ENCODE peak calls at places on chromosomes 1 and 21, in nine cellular contexts. One of them, this sample, is unnamed.

GRCh38 chr1:172154571-172154970 is 265.9 kb upstream of the C1orf105 start:
- DNase-seq in omental fat pad: no peak
- DNase-seq in CD4-positive, alpha-beta T cell: no peak
- DNase-seq in lower lobe of right lung: no peak
- DNase-seq in H1: no peak
- DNase-seq in neural crest cell: no peak
- DNase-seq in AG09319: no peak
- DNase-seq in endothelial cell: no peak
- DNase-seq in fibroblast of pulmonary artery: peak; percentile 84
- DNase-seq in this sample: no peak

GRCh38 chr1:151641229-151641628 is 29.4 kb downstream of the SNX27 start:
- DNase-seq in omental fat pad: no peak
- DNase-seq in CD4-positive, alpha-beta T cell: no peak
- DNase-seq in lower lobe of right lung: no peak
- DNase-seq in H1: no peak
- DNase-seq in neural crest cell: no peak
- DNase-seq in AG09319: no peak
- DNase-seq in endothelial cell: no peak
- DNase-seq in fibroblast of pulmonary artery: no peak
- DNase-seq in this sample: no peak

GRCh38 chr1:34162852-34163766 is 1.9 kb downstream of the CSMD2 start:
- DNase-seq in omental fat pad: peak; percentile 27
- DNase-seq in CD4-positive, alpha-beta T cell: no peak
- DNase-seq in lower lobe of right lung: peak; percentile 75
- DNase-seq in H1: peak; percentile 87
- DNase-seq in neural crest cell: peak; percentile 45
- DNase-seq in AG09319: peak; percentile 82
- DNase-seq in endothelial cell: peak; percentile 83
- DNase-seq in fibroblast of pulmonary artery: peak; percentile 53
- DNase-seq in this sample: peak; percentile 61

GRCh38 chr1:235918032-235918431 is 51.3 kb upstream of the LYST start:
- DNase-seq in omental fat pad: no peak
- DNase-seq in CD4-positive, alpha-beta T cell: no peak
- DNase-seq in lower lobe of right lung: no peak
- DNase-seq in H1: no peak
- DNase-seq in neural crest cell: no peak
- DNase-seq in AG09319: no peak
- DNase-seq in endothelial cell: no peak
- DNase-seq in fibroblast of pulmonary artery: no peak
- DNase-seq in this sample: no peak

GRCh38 chr21:46093668-46094400 is 4.1 kb upstream of the COL6A2 start:
- DNase-seq in omental fat pad: peak; percentile 13
- DNase-seq in CD4-positive, alpha-beta T cell: no peak
- DNase-seq in lower lobe of right lung: no peak
- DNase-seq in H1: peak; percentile 44
- DNase-seq in neural crest cell: no peak
- DNase-seq in AG09319: no peak
- DNase-seq in endothelial cell: no peak
- DNase-seq in fibroblast of pulmonary artery: no peak
- DNase-seq in this sample: no peak

GRCh38 chr1:7438921-7439655 is 332.0 kb upstream of the VAMP3 start:
- DNase-seq in omental fat pad: no peak
- DNase-seq in CD4-positive, alpha-beta T cell: no peak
- DNase-seq in lower lobe of right lung: no peak
- DNase-seq in H1: no peak
- DNase-seq in neural crest cell: no peak
- DNase-seq in AG09319: no peak
- DNase-seq in endothelial cell: no peak
- DNase-seq in fibroblast of pulmonary artery: no peak
- DNase-seq in this sample: no peak

GRCh38 chr1:25520446-25521061 is 22.9 kb upstream of the LDLRAP1 start:
- DNase-seq in omental fat pad: peak; percentile 59
- DNase-seq in CD4-positive, alpha-beta T cell: peak; percentile 79
- DNase-seq in lower lobe of right lung: no peak
- DNase-seq in H1: peak; percentile 77
- DNase-seq in neural crest cell: peak; percentile 60
- DNase-seq in AG09319: peak; percentile 32
- DNase-seq in endothelial cell: peak; percentile 61
- DNase-seq in fibroblast of pulmonary artery: peak; percentile 81
- DNase-seq in this sample: no peak

GRCh38 chr1:247360116-247360898 is 28.6 kb upstream of the ZNF496 start:
- DNase-seq in omental fat pad: no peak
- DNase-seq in CD4-positive, alpha-beta T cell: no peak
- DNase-seq in lower lobe of right lung: peak; percentile 64
- DNase-seq in H1: no peak
- DNase-seq in neural crest cell: no peak
- DNase-seq in AG09319: no peak
- DNase-seq in endothelial cell: no peak
- DNase-seq in fibroblast of pulmonary artery: no peak
- DNase-seq in this sample: no peak

GRCh38 chr1:53614231-53615021 is 124.5 kb downstream of the GLIS1 start:
- DNase-seq in omental fat pad: no peak
- DNase-seq in CD4-positive, alpha-beta T cell: no peak
- DNase-seq in lower lobe of right lung: peak; percentile 38
- DNase-seq in H1: no peak
- DNase-seq in neural crest cell: no peak
- DNase-seq in AG09319: no peak
- DNase-seq in endothelial cell: no peak
- DNase-seq in fibroblast of pulmonary artery: no peak
- DNase-seq in this sample: no peak

GRCh38 chr21:37631319-37632117 is 264.9 kb downstream of the DYRK1A start:
- DNase-seq in omental fat pad: no peak
- DNase-seq in CD4-positive, alpha-beta T cell: no peak
- DNase-seq in lower lobe of right lung: no peak
- DNase-seq in H1: peak; percentile 58
- DNase-seq in neural crest cell: no peak
- DNase-seq in AG09319: no peak
- DNase-seq in endothelial cell: no peak
- DNase-seq in fibroblast of pulmonary artery: peak; percentile 16
- DNase-seq in this sample: no peak

GRCh38 chr21:31117046-31117916 is 79.0 kb upstream of the KRTAP19-8 start:
- DNase-seq in omental fat pad: no peak
- DNase-seq in CD4-positive, alpha-beta T cell: no peak
- DNase-seq in lower lobe of right lung: no peak
- DNase-seq in H1: no peak
- DNase-seq in neural crest cell: no peak
- DNase-seq in AG09319: no peak
- DNase-seq in endothelial cell: no peak
- DNase-seq in fibroblast of pulmonary artery: peak; percentile 71
- DNase-seq in this sample: no peak

GRCh38 chr1:91653183-91653582 is 152.5 kb downstream of the CDC7 start:
- DNase-seq in omental fat pad: no peak
- DNase-seq in CD4-positive, alpha-beta T cell: no peak
- DNase-seq in lower lobe of right lung: no peak
- DNase-seq in H1: no peak
- DNase-seq in neural crest cell: no peak
- DNase-seq in AG09319: no peak
- DNase-seq in endothelial cell: no peak
- DNase-seq in fibroblast of pulmonary artery: no peak
- DNase-seq in this sample: no peak

GRCh38 chr1:31627301-31627929 is 9.9 kb downstream of the HCRTR1 start:
- DNase-seq in omental fat pad: no peak
- DNase-seq in CD4-positive, alpha-beta T cell: no peak
- DNase-seq in lower lobe of right lung: peak; percentile 85
- DNase-seq in H1: no peak
- DNase-seq in neural crest cell: no peak
- DNase-seq in AG09319: no peak
- DNase-seq in endothelial cell: no peak
- DNase-seq in fibroblast of pulmonary artery: no peak
- DNase-seq in this sample: no peak

GRCh38 chr1:38958967-38959366 is 17.3 kb upstream of the RHBDL2 start:
- DNase-seq in omental fat pad: no peak
- DNase-seq in CD4-positive, alpha-beta T cell: no peak
- DNase-seq in lower lobe of right lung: no peak
- DNase-seq in H1: no peak
- DNase-seq in neural crest cell: no peak
- DNase-seq in AG09319: no peak
- DNase-seq in endothelial cell: no peak
- DNase-seq in fibroblast of pulmonary artery: peak; percentile 56
- DNase-seq in this sample: no peak

GRCh38 chr1:69157046-69157756 is 410.5 kb upstream of the LRRC7 start:
- DNase-seq in omental fat pad: no peak
- DNase-seq in CD4-positive, alpha-beta T cell: no peak
- DNase-seq in lower lobe of right lung: no peak
- DNase-seq in H1: no peak
- DNase-seq in neural crest cell: no peak
- DNase-seq in AG09319: no peak
- DNase-seq in endothelial cell: no peak
- DNase-seq in fibroblast of pulmonary artery: no peak
- DNase-seq in this sample: no peak
- TF ChIP-seq CTCF in omental fat pad: no peak
- TF ChIP-seq CTCF in CD4-positive, alpha-beta T cell: no peak
- TF ChIP-seq CTCF in lower lobe of right lung: no peak
- TF ChIP-seq CTCF in H1: peak; percentile 28
- TF ChIP-seq CTCF in neural crest cell: no peak
- TF ChIP-seq CTCF in AG09319: no peak
- TF ChIP-seq CTCF in endothelial cell: no peak
- TF ChIP-seq CTCF in fibroblast of pulmonary artery: no peak
- TF ChIP-seq CTCF in this sample: no peak

GRCh38 chr1:58841455-58841854 is 57.6 kb upstream of the JUN start:
- DNase-seq in omental fat pad: no peak
- DNase-seq in CD4-positive, alpha-beta T cell: no peak
- DNase-seq in lower lobe of right lung: peak; percentile 53
- DNase-seq in H1: no peak
- DNase-seq in neural crest cell: no peak
- DNase-seq in AG09319: no peak
- DNase-seq in endothelial cell: no peak
- DNase-seq in fibroblast of pulmonary artery: no peak
- DNase-seq in this sample: no peak

GRCh38 chr1:58839871-58840835 is 56.3 kb upstream of the JUN start:
- DNase-seq in omental fat pad: no peak
- DNase-seq in CD4-positive, alpha-beta T cell: no peak
- DNase-seq in lower lobe of right lung: no peak
- DNase-seq in H1: no peak
- DNase-seq in neural crest cell: no peak
- DNase-seq in AG09319: peak; percentile 69
- DNase-seq in endothelial cell: no peak
- DNase-seq in fibroblast of pulmonary artery: peak; percentile 20
- DNase-seq in this sample: no peak

GRCh38 chr1:58839147-58839795 is 55.4 kb upstream of the JUN start:
- DNase-seq in omental fat pad: no peak
- DNase-seq in CD4-positive, alpha-beta T cell: no peak
- DNase-seq in lower lobe of right lung: no peak
- DNase-seq in H1: no peak
- DNase-seq in neural crest cell: no peak
- DNase-seq in AG09319: no peak
- DNase-seq in endothelial cell: no peak
- DNase-seq in fibroblast of pulmonary artery: no peak
- DNase-seq in this sample: no peak

GRCh38 chr1:58836396-58836795 is 52.5 kb upstream of the JUN start:
- DNase-seq in omental fat pad: no peak
- DNase-seq in CD4-positive, alpha-beta T cell: no peak
- DNase-seq in lower lobe of right lung: no peak
- DNase-seq in H1: no peak
- DNase-seq in neural crest cell: no peak
- DNase-seq in AG09319: no peak
- DNase-seq in endothelial cell: no peak
- DNase-seq in fibroblast of pulmonary artery: peak; percentile 52
- DNase-seq in this sample: no peak

GRCh38 chr1:58837886-58838285 is 54.0 kb upstream of the JUN start:
- DNase-seq in omental fat pad: no peak
- DNase-seq in CD4-positive, alpha-beta T cell: no peak
- DNase-seq in lower lobe of right lung: no peak
- DNase-seq in H1: no peak
- DNase-seq in neural crest cell: no peak
- DNase-seq in AG09319: no peak
- DNase-seq in endothelial cell: no peak
- DNase-seq in fibroblast of pulmonary artery: no peak
- DNase-seq in this sample: no peak
- TF ChIP-seq CTCF in omental fat pad: no peak
- TF ChIP-seq CTCF in CD4-positive, alpha-beta T cell: no peak
- TF ChIP-seq CTCF in lower lobe of right lung: no peak
- TF ChIP-seq CTCF in H1: no peak
- TF ChIP-seq CTCF in neural crest cell: no peak
- TF ChIP-seq CTCF in AG09319: no peak
- TF ChIP-seq CTCF in endothelial cell: no peak
- TF ChIP-seq CTCF in fibroblast of pulmonary artery: no peak
- TF ChIP-seq CTCF in this sample: no peak

GRCh38 chr1:169615803-169616202 is 14.1 kb downstream of the SELP start:
- DNase-seq in omental fat pad: no peak
- DNase-seq in CD4-positive, alpha-beta T cell: no peak
- DNase-seq in lower lobe of right lung: no peak
- DNase-seq in H1: no peak
- DNase-seq in neural crest cell: no peak
- DNase-seq in AG09319: no peak
- DNase-seq in endothelial cell: no peak
- DNase-seq in fibroblast of pulmonary artery: no peak
- DNase-seq in this sample: no peak

GRCh38 chr1:169604781-169605560 is 18.7 kb upstream of the F5 start:
- DNase-seq in omental fat pad: no peak
- DNase-seq in CD4-positive, alpha-beta T cell: peak; percentile 47
- DNase-seq in lower lobe of right lung: peak; percentile 80
- DNase-seq in H1: no peak
- DNase-seq in neural crest cell: no peak
- DNase-seq in AG09319: no peak
- DNase-seq in endothelial cell: no peak
- DNase-seq in fibroblast of pulmonary artery: no peak
- DNase-seq in this sample: no peak

GRCh38 chr1:169608231-169608630 is 21.7 kb downstream of the SELP start:
- DNase-seq in omental fat pad: no peak
- DNase-seq in CD4-positive, alpha-beta T cell: no peak
- DNase-seq in lower lobe of right lung: peak; percentile 41
- DNase-seq in H1: no peak
- DNase-seq in neural crest cell: no peak
- DNase-seq in AG09319: no peak
- DNase-seq in endothelial cell: no peak
- DNase-seq in fibroblast of pulmonary artery: no peak
- DNase-seq in this sample: no peak

GRCh38 chr1:169610858-169611257 is 19.1 kb downstream of the SELP start:
- DNase-seq in omental fat pad: no peak
- DNase-seq in CD4-positive, alpha-beta T cell: no peak
- DNase-seq in lower lobe of right lung: no peak
- DNase-seq in H1: no peak
- DNase-seq in neural crest cell: no peak
- DNase-seq in AG09319: no peak
- DNase-seq in endothelial cell: no peak
- DNase-seq in fibroblast of pulmonary artery: no peak
- DNase-seq in this sample: no peak

DNA sequence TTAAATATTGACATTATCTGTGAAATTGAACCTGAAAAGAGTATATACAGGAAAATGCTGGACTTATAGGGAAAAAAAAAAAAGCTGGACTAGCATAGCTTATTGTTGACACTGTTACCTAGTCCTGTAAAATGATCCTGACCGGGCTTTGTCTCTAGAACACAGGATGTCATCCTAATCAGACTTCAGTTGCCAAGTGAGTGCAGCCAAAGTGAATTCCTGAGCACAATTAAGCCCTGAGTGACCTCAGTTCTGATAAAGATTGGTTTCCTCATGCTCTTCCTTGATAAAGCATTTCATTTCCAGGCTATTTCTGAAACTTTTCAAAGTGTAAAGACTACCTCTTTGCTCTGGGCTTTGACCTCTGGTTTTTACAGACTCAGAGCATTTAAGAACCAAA is 19.8 kb downstream of the SELP start:
- DNase-seq in omental fat pad: no peak
- DNase-seq in CD4-positive, alpha-beta T cell: no peak
- DNase-seq in lower lobe of right lung: no peak
- DNase-seq in H1: no peak
- DNase-seq in neural crest cell: no peak
- DNase-seq in AG09319: no peak
- DNase-seq in endothelial cell: no peak
- DNase-seq in fibroblast of pulmonary artery: peak; percentile 17
- DNase-seq in this sample: no peak
- TF ChIP-seq CTCF in omental fat pad: no peak
- TF ChIP-seq CTCF in CD4-positive, alpha-beta T cell: no peak
- TF ChIP-seq CTCF in lower lobe of right lung: no peak
- TF ChIP-seq CTCF in H1: no peak
- TF ChIP-seq CTCF in neural crest cell: no peak
- TF ChIP-seq CTCF in AG09319: no peak
- TF ChIP-seq CTCF in endothelial cell: no peak
- TF ChIP-seq CTCF in fibroblast of pulmonary artery: no peak
- TF ChIP-seq CTCF in this sample: no peak

GRCh38 chr1:203056516-203056915 is 29.3 kb downstream of the MYOG start:
- DNase-seq in omental fat pad: no peak
- DNase-seq in CD4-positive, alpha-beta T cell: no peak
- DNase-seq in lower lobe of right lung: no peak
- DNase-seq in H1: no peak
- DNase-seq in neural crest cell: no peak
- DNase-seq in AG09319: no peak
- DNase-seq in endothelial cell: no peak
- DNase-seq in fibroblast of pulmonary artery: no peak
- DNase-seq in this sample: no peak
- TF ChIP-seq CTCF in omental fat pad: no peak
- TF ChIP-seq CTCF in CD4-positive, alpha-beta T cell: no peak
- TF ChIP-seq CTCF in lower lobe of right lung: no peak
- TF ChIP-seq CTCF in H1: peak; percentile 44
- TF ChIP-seq CTCF in neural crest cell: no peak
- TF ChIP-seq CTCF in AG09319: no peak
- TF ChIP-seq CTCF in endothelial cell: peak; percentile 32
- TF ChIP-seq CTCF in fibroblast of pulmonary artery: peak; percentile 2
- TF ChIP-seq CTCF in this sample: no peak

This sample was measured in progenitor cell of endocrine pancreas.